ENCODE peak calls at places on chromosomes 3 and 15, in four cellular contexts. N is NCI-H1436; G is NCI-H510A; X is effector CD4-positive, alpha-beta T cell. P is an unnamed sample.
A peak's percentile ranks its signal among the peaks of the same experiment; 100 is the strongest.

GRCh38 chr3:102123590-102124190 is 274.4 kb downstream of the NFKBIZ start:
- DNase-seq in X (no peak), N (no peak), G (no peak), P (no peak)

GRCh38 chr3:5576277-5577011 is 388.9 kb downstream of the EDEM1 start:
- DNase-seq in G (no peak), X (no peak), N (no peak), P (no peak)

GRCh38 chr3:111989061-111989678 is 9.6 kb upstream of the TAGLN3 start:
- DNase-seq in G (no peak), N (peak; percentile 71), X (no peak), P (no peak)

GRCh38 chr15:68553994-68554715 is 24.6 kb upstream of the CORO2B start:
- DNase-seq in G (peak; percentile 31), X (peak; percentile 56), N (peak; percentile 81), P (peak; percentile 71)

GRCh38 chr3:108416111-108416869 is 94.1 kb downstream of the MYH15 start:
- DNase-seq in X (no peak), G (no peak), N (no peak), P (no peak)

GRCh38 chr3:152834354-152835310 is at the start of gene P2RY1:
- DNase-seq in N (peak; percentile 18), X (no peak), G (peak; percentile 81), P (peak; percentile 83)

GRCh38 chr3:46693897-46694235 is 387 bp upstream of the ALS2CL start:
- DNase-seq in N (no peak), G (no peak), X (peak; percentile 41), P (no peak)

GRCh38 chr3:107285197-107285596 is 92.0 kb upstream of the CCDC54 start:
- DNase-seq in N (no peak), X (no peak), G (no peak), P (no peak)

GRCh38 chr3:12444582-12445468 is 39.5 kb upstream of the TSEN2 start:
- DNase-seq in X (no peak), N (no peak), G (no peak), P (peak; percentile 91)

GRCh38 chr15:78414608-78415250 is 23.3 kb upstream of the IREB2 start:
- DNase-seq in N (no peak), G (no peak), X (no peak), P (no peak)

GRCh38 chr3:188421836-188422540 is 268.0 kb downstream of the LPP start:
- DNase-seq in X (no peak), G (no peak), N (no peak), P (no peak)

GRCh38 chr3:25037049-25037547 is 391.0 kb upstream of the RARB start:
- DNase-seq in X (no peak), N (no peak), G (no peak), P (no peak)

GRCh38 chr3:155079795-155080546 is at the start of gene MME:
- DNase-seq in N (no peak), G (no peak), X (no peak), P (peak; percentile 29)

GRCh38 chr3:128170866-128171516 is 17.7 kb downstream of the EEFSEC start:
- DNase-seq in G (no peak), N (no peak), X (no peak), P (no peak)

GRCh38 chr15:58038426-58039106 is 26.9 kb downstream of the ALDH1A2 start:
- DNase-seq in G (peak; percentile 37), X (no peak), N (no peak), P (peak; percentile 20)

GRCh38 chr15:65857718-65858402 is 11.4 kb upstream of the RAB11A start:
- DNase-seq in G (no peak), N (no peak), X (no peak), P (no peak)

GRCh38 chr3:67940200-67940952 is 286.0 kb upstream of the SUCLG2 start:
- DNase-seq in N (no peak), X (no peak), G (no peak), P (no peak)

GRCh38 chr15:82999905-83000671 is 11.4 kb downstream of the C15orf40 start:
- DNase-seq in N (peak; percentile 5), X (no peak), G (no peak), P (no peak)

GRCh38 chr3:51343918-51344687 is 41.0 kb upstream of the MANF start:
- DNase-seq in G (no peak), N (no peak), X (no peak), P (no peak)

GRCh38 chr3:156507285-156507684 is 47.6 kb downstream of the SSR3 start:
- DNase-seq in N (no peak), G (no peak), X (no peak), P (no peak)

GRCh38 chr3:129576514-129577345 is 29.7 kb downstream of the PLXND1 start:
- DNase-seq in G (peak; percentile 78), X (peak; percentile 53), N (peak; percentile 54), P (peak; percentile 72)

GRCh38 chr3:35383719-35384555 is 255.4 kb upstream of the ARPP21 start:
- DNase-seq in N (no peak), G (no peak), X (no peak), P (no peak)

GRCh38 chr15:58504674-58505234 is 73.0 kb downstream of the LIPC start:
- DNase-seq in G (no peak), X (no peak), N (no peak), P (no peak)

GRCh38 chr15:65952425-65953053 is 83.2 kb downstream of the RAB11A start:
- DNase-seq in G (no peak), N (no peak), X (no peak), P (no peak)

GRCh38 chr3:83934208-83935150 is 1024.3 kb upstream of the CADM2 start:
- DNase-seq in G (no peak), N (no peak), X (no peak), P (no peak)

GRCh38 chr3:79361748-79362378 is 405.9 kb downstream of the ROBO1 start:
- DNase-seq in X (no peak), N (no peak), G (no peak), P (no peak)